ENCODE peak calls at places on chromosomes 5 and 9, in five cellular contexts. K is K562, L is GM12878, Y is A549, M is HepG2. Q is an unnamed sample.

GRCh38 chr5:148147415-148147814 is 20.9 kb upstream of the SPINK14 start:
- DNase-seq in K (no peak), L (no peak), Y (no peak), M (peak; percentile 81), Q (no peak)

GRCh38 chr9:5626727-5627634 is 1.9 kb upstream of the RIC1 start:
- DNase-seq in K (peak; percentile 76), L (peak; percentile 94), Y (no peak), M (no peak), Q (no peak)

GRCh38 chr9:82504620-82505019 is 516.0 kb downstream of the SPATA31D1 start:
- DNase-seq in K (no peak), L (no peak), Y (no peak), M (no peak), Q (no peak)

GRCh38 chr5:122392844-122393243 is 80.8 kb downstream of the SNCAIP start:
- DNase-seq in K (no peak), L (no peak), Y (no peak), M (no peak), Q (no peak)

GRCh38 chr5:437281-437771 is 5.7 kb upstream of the EXOC3 start:
- DNase-seq in K (no peak), L (no peak), Y (no peak), M (no peak), Q (no peak)

GRCh38 chr9:16039103-16039987 is 486.5 kb downstream of the CCDC171 start:
- DNase-seq in K (no peak), L (no peak), Y (no peak), M (peak; percentile 23), Q (peak; percentile 46)

GRCh38 chr5:137629646-137630045 is 106.2 kb downstream of the KLHL3 start:
- DNase-seq in K (peak; percentile 64), L (peak; percentile 8), Y (peak; percentile 77), M (peak; percentile 41), Q (peak; percentile 58)

GRCh38 chr9:132183134-132183533 is 21.3 kb downstream of the NTNG2 start:
- DNase-seq in K (no peak), L (no peak), Y (no peak), M (no peak), Q (no peak)

GRCh38 chr9:37454238-37454637 is 11.0 kb downstream of the ZBTB5 start:
- DNase-seq in K (no peak), L (no peak), Y (no peak), M (peak; percentile 58), Q (no peak)

GRCh38 chr5:150410524-150411244 is 2.0 kb downstream of the CD74 start:
- DNase-seq in K (peak; percentile 42), L (peak; percentile 71), Y (peak; percentile 76), M (peak; percentile 59), Q (peak; percentile 67)

GRCh38 chr9:70933318-70933717 is 188.1 kb downstream of the TRPM3 start:
- DNase-seq in K (no peak), L (no peak), Y (no peak), M (no peak), Q (no peak)

GRCh38 chr9:128091571-128091970 is 23.5 kb downstream of the SLC25A25 start:
- DNase-seq in K (no peak), L (no peak), Y (no peak), M (no peak), Q (no peak)

GRCh38 chr9:96853711-96854072 is 622 bp downstream of the ZNF782 start:
- DNase-seq in K (peak; percentile 19), L (no peak), Y (no peak), M (no peak), Q (no peak)

GRCh38 chr9:5361326-5362005 is 21.8 kb upstream of the RLN1 start:
- DNase-seq in K (no peak), L (no peak), Y (no peak), M (no peak), Q (no peak)

GRCh38 chr9:34375901-34376595 is 650 bp downstream of the MYORG start:
- DNase-seq in K (peak; percentile 47), L (no peak), Y (peak; percentile 74), M (peak; percentile 69), Q (no peak)

GRCh38 chr9:34995288-34996060 is 5.9 kb downstream of the DNAJB5 start:
- DNase-seq in K (peak; percentile 68), L (no peak), Y (no peak), M (peak; percentile 43), Q (no peak)

GRCh38 chr9:112881366-112881765 is 9.3 kb downstream of the SLC46A2 start:
- DNase-seq in K (no peak), L (no peak), Y (no peak), M (no peak), Q (no peak)

GRCh38 chr5:180467028-180467427 is 27.2 kb upstream of the CNOT6 start:
- DNase-seq in K (no peak), L (no peak), Y (peak; percentile 83), M (no peak), Q (no peak)

GRCh38 chr5:132237141-132237540 is 9.5 kb upstream of the P4HA2 start:
- DNase-seq in K (no peak), L (no peak), Y (no peak), M (no peak), Q (no peak)

GRCh38 chr5:17075196-17075595 is 139.1 kb upstream of the MYO10 start:
- DNase-seq in K (no peak), L (no peak), Y (no peak), M (no peak), Q (no peak)

GRCh38 chr5:112316731-112317130 is 102.3 kb downstream of the EPB41L4A start:
- DNase-seq in K (no peak), L (no peak), Y (no peak), M (no peak), Q (no peak)

DNA sequence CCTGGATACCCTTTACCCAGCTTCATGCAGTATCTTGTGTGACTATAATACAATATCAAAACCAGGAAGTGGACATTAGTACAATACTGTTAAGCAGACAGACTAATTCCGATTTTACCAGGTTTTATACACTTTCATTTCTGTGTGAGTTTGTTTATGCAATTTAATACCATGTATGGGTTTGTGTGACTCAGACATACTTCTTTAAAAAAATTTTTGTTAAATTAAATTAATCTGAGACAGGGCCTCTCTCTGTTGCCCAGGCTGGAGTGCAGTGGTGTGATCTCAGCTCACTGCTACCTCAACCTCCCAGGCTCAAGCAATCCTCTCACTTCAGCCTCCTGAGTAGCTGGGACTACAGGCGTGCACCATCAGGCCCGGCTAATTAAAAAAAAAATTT is 156.8 kb downstream of the GAPVD1 start:
- DNase-seq in K (no peak), L (no peak), Y (no peak), M (no peak), Q (no peak)
- TF ChIP-seq HDAC2 in K (no peak), L (no peak), Y (no peak), M (no peak), Q (no peak)

GRCh38 chr9:86300701-86301100 is 18.4 kb upstream of the ISCA1 start:
- DNase-seq in K (no peak), L (no peak), Y (no peak), M (no peak), Q (no peak)
- TF ChIP-seq HDAC2 in K (no peak), L (no peak), Y (no peak), M (no peak), Q (no peak)

DNA sequence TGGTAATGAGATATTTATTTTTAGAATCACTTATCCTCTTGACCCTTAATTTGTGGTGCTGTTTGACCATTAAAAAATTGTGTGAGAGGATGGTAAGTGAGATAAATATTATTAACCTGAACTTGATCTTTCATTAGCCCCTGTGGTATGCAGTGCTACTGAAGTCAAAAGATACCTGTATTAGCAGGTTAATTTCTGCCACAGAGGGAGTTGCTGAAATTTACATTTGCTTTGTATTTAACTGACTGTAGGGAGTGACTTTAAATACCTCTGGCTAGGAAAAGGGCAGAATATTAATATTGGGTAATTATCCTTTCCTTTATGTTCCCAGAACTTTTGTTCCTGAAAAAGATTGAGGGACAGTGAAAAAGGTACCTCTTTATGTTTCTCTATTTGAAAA is 133.6 kb downstream of the CHSY3 start:
- DNase-seq in K (no peak), L (no peak), Y (no peak), M (no peak), Q (no peak)
- TF ChIP-seq HDAC2 in K (no peak), L (no peak), Y (no peak), M (no peak), Q (no peak)

GRCh38 chr9:10806873-10807272 is 194.1 kb upstream of the PTPRD start:
- DNase-seq in K (no peak), L (no peak), Y (no peak), M (no peak), Q (no peak)
- TF ChIP-seq HDAC2 in K (no peak), L (no peak), Y (no peak), M (no peak), Q (no peak)

GRCh38 chr9:109307380-109308240 is 13.2 kb downstream of the EPB41L4B start:
- DNase-seq in K (no peak), L (no peak), Y (peak; percentile 49), M (peak; percentile 94), Q (no peak)
- TF ChIP-seq HDAC2 in K (no peak), L (no peak), Y (no peak), M (peak; percentile 92), Q (no peak)

GRCh38 chr9:95462419-95463121 is 54.2 kb downstream of the PTCH1 start:
- DNase-seq in K (peak; percentile 98), L (peak; percentile 94), Y (no peak), M (no peak), Q (no peak)
- TF ChIP-seq HDAC2 in K (peak; percentile 95), L (no peak), Y (no peak), M (no peak), Q (no peak)

Q was measured in H1.